ENCODE peak calls at places on chromosome 9, in four cellular contexts. L is hepatocyte, X is GM12864, V is fibroblast of pulmonary artery. G is an unnamed sample.

GRCh38 chr9:34771023-34771422 is 61.1 kb upstream of the CCL21 start:
- DNase-seq in V (peak), X (no peak), L (no peak), G (no peak)

GRCh38 chr9:83596899-83597504 is 25.9 kb upstream of the IDNK start:
- DNase-seq in V (peak), X (peak), L (peak), G (no peak)

GRCh38 chr9:134025606-134026541 is 593 bp downstream of the BRD3OS start:
- DNase-seq in L (peak), V (peak), X (no peak), G (peak)

GRCh38 chr9:133477992-133478850 is 678 bp downstream of the SLC2A6 start:
- DNase-seq in V (peak), X (no peak), L (peak), G (no peak)

GRCh38 chr9:126745574-126746411 is 59.0 kb upstream of the ZBTB43 start:
- DNase-seq in X (no peak), L (no peak), V (no peak), G (no peak)

GRCh38 chr9:33329117-33329563 is 38.8 kb downstream of the NFX1 start:
- DNase-seq in L (peak), X (no peak), V (peak), G (no peak)

GRCh38 chr9:94140418-94140780 is 56.1 kb downstream of the PTPDC1 start:
- DNase-seq in L (no peak), X (no peak), V (no peak), G (no peak)

GRCh38 chr9:37082214-37082765 is 38.1 kb upstream of the ZCCHC7 start:
- DNase-seq in V (peak), X (no peak), L (no peak), G (no peak)

GRCh38 chr9:126470251-126470993 is 143.3 kb upstream of the LMX1B start:
- DNase-seq in L (no peak), V (no peak), X (no peak), G (no peak)

GRCh38 chr9:36436909-36437308 is 36.8 kb upstream of the RNF38 start:
- DNase-seq in X (no peak), V (peak), L (no peak), G (no peak)

GRCh38 chr9:89428901-89429890 is 68.7 kb downstream of the SEMA4D start:
- DNase-seq in V (no peak), X (peak), L (no peak), G (no peak)

GRCh38 chr9:35341585-35341984 is 148.3 kb upstream of the RUSC2 start:
- DNase-seq in L (peak), X (no peak), V (peak), G (no peak)

GRCh38 chr9:70954126-70954525 is 167.3 kb downstream of the TRPM3 start:
- DNase-seq in X (no peak), L (peak), V (peak), G (no peak)

GRCh38 chr9:35826071-35826701 is 2.3 kb downstream of the FAM221B start:
- DNase-seq in L (peak), V (peak), X (peak), G (no peak)

GRCh38 chr9:14356376-14356775 is 42.4 kb upstream of the NFIB start:
- DNase-seq in L (no peak), X (no peak), V (no peak), G (no peak)

GRCh38 chr9:133060417-133060841 is 1.4 kb upstream of the CEL start:
- DNase-seq in X (no peak), V (no peak), L (no peak), G (no peak)

GRCh38 chr9:97555164-97555563 is 53.7 kb downstream of the TMOD1 start:
- DNase-seq in L (no peak), V (peak), X (no peak), G (no peak)

GRCh38 chr9:19102181-19102630 is 498 bp downstream of the HAUS6 start:
- DNase-seq in L (no peak), V (no peak), X (no peak), G (no peak)

GRCh38 chr9:32603914-32604852 is 31.2 kb upstream of the NDUFB6 start:
- DNase-seq in V (no peak), L (peak), X (no peak), G (no peak)

GRCh38 chr9:126989847-126990821 is 75.6 kb downstream of the RALGPS1 start:
- DNase-seq in L (no peak), V (peak), X (no peak), G (no peak)

GRCh38 chr9:77846957-77847574 is 184.5 kb downstream of the GNAQ start:
- DNase-seq in X (no peak), L (no peak), V (peak), G (no peak)

GRCh38 chr9:28155067-28155466 is 581.8 kb upstream of the C9orf72 start:
- DNase-seq in V (no peak), X (no peak), L (peak), G (no peak)

GRCh38 chr9:7879551-7880245 is 80.1 kb upstream of the DMAC1 start:
- DNase-seq in V (no peak), L (no peak), X (no peak), G (no peak)

GRCh38 chr9:131038256-131039128 is 29.5 kb downstream of the LAMC3 start:
- DNase-seq in X (no peak), L (no peak), V (no peak), G (no peak)

GRCh38 chr9:108273988-108274387 is 581.8 kb downstream of the ACTL7B start:
- DNase-seq in L (no peak), V (no peak), X (no peak), G (no peak)

GRCh38 chr9:127867356-127868277 is 9.9 kb downstream of the AK1 start:
- DNase-seq in L (no peak), X (no peak), V (no peak), G (no peak)

GRCh38 chr9:134996591-134997530 is 79.1 kb upstream of the FCN1 start:
- DNase-seq in V (no peak), L (no peak), X (no peak), G (no peak)

GRCh38 chr9:22238809-22239684 is 207.6 kb upstream of the DMRTA1 start:
- DNase-seq in L (peak), X (no peak), V (peak), G (no peak)

GRCh38 chr9:127813739-127814226 is 11.1 kb downstream of the FPGS start:
- DNase-seq in V (no peak), X (no peak), L (no peak), G (no peak)

GRCh38 chr9:69822091-69822750 is 1.6 kb downstream of the CFAP95 start:
- DNase-seq in V (peak), X (no peak), L (no peak), G (no peak)

GRCh38 chr9:130986311-130986940 is 22.5 kb upstream of the LAMC3 start:
- DNase-seq in L (no peak), X (no peak), V (no peak), G (no peak)

GRCh38 chr9:21684831-21685362 is 117.5 kb upstream of the MTAP start:
- DNase-seq in X (no peak), V (peak), L (peak), G (no peak)

GRCh38 chr9:22529426-22530199 is 83.0 kb downstream of the DMRTA1 start:
- DNase-seq in V (no peak), X (no peak), L (no peak), G (no peak)

GRCh38 chr9:78549711-78550110 is 252.8 kb downstream of the PSAT1 start:
- DNase-seq in X (no peak), V (peak), L (no peak), G (no peak)

GRCh38 chr9:76761448-76761847 is 2.8 kb upstream of the PCA3 start:
- DNase-seq in X (no peak), V (peak), L (no peak), G (no peak)

DNA sequence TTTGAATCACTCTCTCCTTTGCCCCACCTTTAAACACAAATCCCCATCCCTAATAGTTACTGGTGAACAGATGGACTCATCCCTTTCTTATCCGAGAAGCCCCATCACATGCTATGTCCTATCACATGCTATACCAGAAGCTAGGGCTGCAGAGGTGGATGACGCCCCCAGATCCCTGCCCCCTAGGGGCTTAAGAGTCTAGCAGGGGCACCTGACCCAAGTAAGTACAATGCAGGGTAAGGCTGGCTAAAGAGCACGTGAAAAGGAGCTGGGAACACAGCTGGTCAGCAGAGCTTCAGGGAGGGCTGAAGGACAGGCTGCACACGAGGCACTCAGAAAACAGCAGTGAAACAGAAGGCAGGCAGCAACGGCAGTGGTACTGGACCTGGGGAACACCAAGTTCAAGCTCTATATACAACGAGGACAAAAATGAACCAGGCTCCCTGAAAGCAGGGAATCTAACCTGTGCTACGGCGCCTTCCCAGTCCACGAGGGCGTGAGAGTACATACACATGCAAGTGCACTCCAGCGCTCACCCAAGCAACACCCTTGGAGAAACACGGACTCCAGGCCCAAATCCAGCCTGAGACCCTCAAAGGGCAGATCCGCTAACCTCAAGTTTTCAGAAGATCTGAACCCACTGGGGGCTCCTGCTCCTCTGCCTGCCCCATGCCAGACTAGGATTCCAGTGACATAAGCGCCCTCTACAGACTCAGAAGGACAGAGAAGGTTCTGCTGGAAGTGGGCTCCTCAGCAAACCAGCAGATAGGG is 57.5 kb downstream of the PSMB7 start:
- DNase-seq in X (no peak), V (no peak), L (no peak), G (no peak)
- TF ChIP-seq CTCF in X (peak), V (peak), L (no peak), G (no peak)

DNA sequence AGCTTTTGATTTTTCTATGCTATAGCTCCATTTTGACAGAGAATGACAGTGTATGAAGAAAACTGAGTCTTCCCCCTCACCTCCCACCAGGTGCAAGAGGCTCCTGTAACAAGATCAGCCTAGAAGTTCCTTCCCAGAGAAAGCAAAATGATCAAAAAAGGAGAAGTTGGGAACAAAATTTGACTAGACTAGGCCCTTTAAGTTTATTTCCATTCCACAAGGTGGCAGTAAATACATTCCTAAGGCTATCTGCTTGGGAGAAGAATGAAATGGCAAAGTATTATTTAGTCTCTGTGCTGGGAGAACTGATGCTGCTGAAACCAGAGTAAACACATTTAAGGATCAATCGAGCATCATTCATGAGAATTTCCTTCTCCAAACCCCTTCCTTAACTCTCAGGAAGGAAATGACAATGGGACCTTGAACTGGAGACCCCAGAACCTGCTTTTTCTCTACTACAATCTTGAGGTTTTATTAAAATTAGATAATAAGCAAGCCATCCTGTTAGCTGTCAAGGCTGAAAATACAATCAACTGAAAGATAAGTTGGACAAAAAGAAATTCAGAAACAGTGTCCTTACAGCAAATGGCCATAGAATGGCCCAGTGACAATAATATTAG is 133.1 kb upstream of the TUT7 start:
- DNase-seq in V (peak), X (peak), L (peak), G (no peak)
- TF ChIP-seq CTCF in V (peak), X (peak), L (peak), G (peak)

GRCh38 chr9:11149065-11149464 is 536.3 kb upstream of the PTPRD start:
- DNase-seq in V (no peak), L (no peak), X (no peak), G (no peak)
- TF ChIP-seq CTCF in V (no peak), L (no peak), X (no peak), G (no peak)

DNA sequence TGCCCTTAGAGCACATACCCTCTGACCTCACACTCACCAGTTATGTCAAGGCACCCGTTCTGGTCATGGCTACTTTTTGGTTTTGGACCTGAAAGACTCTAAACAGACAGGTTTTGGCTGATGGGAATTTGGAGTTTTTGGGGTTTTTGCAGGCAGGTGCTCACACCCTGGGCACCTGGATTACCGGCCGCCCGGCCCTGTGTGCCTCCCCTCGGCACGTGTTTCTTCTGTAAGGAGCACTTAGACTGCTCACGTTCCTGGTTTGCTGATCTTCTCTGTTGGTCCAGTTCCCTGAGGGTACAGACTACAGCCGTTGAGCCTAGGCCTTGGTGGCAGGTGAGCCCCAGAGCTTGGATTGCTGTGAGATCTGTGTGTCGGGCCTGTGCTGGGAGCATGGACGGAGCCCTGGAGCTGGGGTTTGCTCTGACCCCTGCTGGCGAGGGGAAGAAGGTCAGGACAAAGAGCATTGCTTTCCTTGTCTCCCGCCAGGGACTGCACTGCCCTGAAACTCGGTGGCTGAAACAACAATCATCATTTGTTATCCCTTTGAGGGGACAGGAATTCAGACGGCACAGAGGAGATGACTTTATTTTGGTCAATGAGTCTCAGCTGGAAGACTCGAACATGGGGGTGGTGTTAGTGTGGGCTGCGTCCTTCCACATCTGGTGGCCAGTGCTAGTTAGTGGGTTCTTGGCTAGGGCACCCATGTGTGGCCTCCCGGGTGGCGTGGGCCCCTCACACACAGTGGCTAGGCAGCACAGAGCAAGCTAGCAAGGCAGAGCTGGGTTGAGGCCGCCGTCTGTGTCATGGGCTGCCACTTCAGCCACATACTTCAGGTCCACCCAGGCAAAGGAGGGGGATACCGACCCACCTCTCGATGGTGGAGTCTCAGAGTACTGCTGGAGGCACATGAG is 76.4 kb downstream of the EHMT1 start:
- DNase-seq in L (peak), V (peak), X (no peak), G (no peak)
- TF ChIP-seq CTCF in L (peak), V (peak), X (peak), G (peak)